ENCODE peak calls at places on chromosomes 5 and 9, in five cellular contexts. E is SK-N-SH, A is transverse colon, Y is GM23338, X is stomach. F is an unnamed sample.

GRCh38 chr5:132479073-132479811 is 11.3 kb downstream of the IRF1 start:
- DNase-seq in E (no peak), A (no peak), Y (no peak), X (no peak), F (no peak)

GRCh38 chr5:131977212-131977604 is 31.7 kb upstream of the MEIKIN start:
- DNase-seq in E (no peak), A (no peak), Y (no peak), X (peak), F (no peak)

GRCh38 chr9:93111001-93111370 is 15.0 kb downstream of the CARD19 start:
- DNase-seq in E (no peak), A (no peak), Y (no peak), X (no peak), F (no peak)

GRCh38 chr5:74201334-74202081 is 439.0 kb downstream of the ENC1 start:
- DNase-seq in E (no peak), A (no peak), Y (no peak), X (peak), F (no peak)

GRCh38 chr5:148972958-148973357 is 89.9 kb downstream of the SH3TC2 start:
- DNase-seq in E (no peak), A (no peak), Y (no peak), X (peak), F (no peak)

GRCh38 chr5:132067941-132068808 is 5.4 kb upstream of the CSF2 start:
- DNase-seq in E (no peak), A (no peak), Y (no peak), X (no peak), F (no peak)

GRCh38 chr5:16427572-16427971 is 38.0 kb downstream of the ZNF622 start:
- DNase-seq in E (no peak), A (no peak), Y (no peak), X (no peak), F (no peak)

GRCh38 chr5:180297587-180298282 is 5.9 kb upstream of the MAPK9 start:
- DNase-seq in E (no peak), A (no peak), Y (no peak), X (no peak), F (no peak)

GRCh38 chr5:12661617-12662370 is 757.5 kb upstream of the CTNND2 start:
- DNase-seq in E (no peak), A (no peak), Y (peak), X (no peak), F (no peak)

GRCh38 chr9:114588671-114589526 is 1.3 kb downstream of the ATP6V1G1 start:
- DNase-seq in E (no peak), A (no peak), Y (peak), X (no peak), F (no peak)

GRCh38 chr5:97231025-97231636 is 48.1 kb upstream of the RIOK2 start:
- DNase-seq in E (peak), A (peak), Y (peak), X (no peak), F (no peak)

GRCh38 chr9:127561491-127562270 is 50.4 kb upstream of the STXBP1 start:
- DNase-seq in E (no peak), A (peak), Y (peak), X (peak), F (no peak)

GRCh38 chr9:127563579-127563978 is 48.5 kb upstream of the STXBP1 start:
- DNase-seq in E (no peak), A (no peak), Y (no peak), X (no peak), F (no peak)

GRCh38 chr9:127565231-127565630 is 46.8 kb upstream of the STXBP1 start:
- DNase-seq in E (no peak), A (no peak), Y (no peak), X (no peak), F (no peak)

GRCh38 chr9:127562271-127562780 is 49.8 kb upstream of the STXBP1 start:
- DNase-seq in E (no peak), A (no peak), Y (no peak), X (no peak), F (no peak)

GRCh38 chr9:127562841-127563523 is 49.1 kb upstream of the STXBP1 start:
- DNase-seq in E (no peak), A (no peak), Y (no peak), X (no peak), F (no peak)
- TF ChIP-seq POLR2AphosphoS5 in E (no peak), A (peak), Y (no peak), X (no peak), F (no peak)

DNA sequence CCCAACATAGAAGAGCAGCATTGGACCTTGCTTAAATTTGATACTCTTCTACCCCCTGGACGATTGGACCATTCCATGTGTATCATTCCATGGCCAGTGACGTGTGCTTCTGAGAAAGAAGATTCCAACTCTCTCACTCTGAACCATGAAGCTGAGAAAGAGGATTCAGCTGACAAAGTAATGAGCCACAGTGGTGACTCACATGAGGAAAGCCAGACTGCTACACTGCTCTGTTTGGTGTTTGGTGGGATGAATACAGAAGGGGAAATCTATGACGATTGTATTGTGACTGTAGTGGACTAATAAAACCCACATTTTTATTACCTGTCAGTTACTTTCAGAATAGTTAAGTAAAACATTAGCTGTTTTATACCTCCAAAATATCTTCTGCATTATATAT is 7.5 kb downstream of the HSPA5 start:
- DNase-seq in E (no peak), A (no peak), Y (no peak), X (no peak), F (no peak)
- TF ChIP-seq POLR2AphosphoS5 in E (peak), A (peak), Y (no peak), X (no peak), F (no peak)

GRCh38 chr9:37037137-37037743 is 3.2 kb upstream of the PAX5 start:
- DNase-seq in E (no peak), A (no peak), Y (peak), X (no peak), F (no peak)
- TF ChIP-seq POLR2AphosphoS5 in E (no peak), A (no peak), Y (no peak), X (no peak), F (no peak)

GRCh38 chr9:133707761-133708122 is 30.4 kb downstream of the SARDH start:
- DNase-seq in E (no peak), A (no peak), Y (no peak), X (no peak), F (no peak)

GRCh38 chr9:133707065-133707760 is 30.9 kb downstream of the SARDH start:
- DNase-seq in E (no peak), A (no peak), Y (no peak), X (no peak), F (no peak)

GRCh38 chr9:133705576-133705975 is 32.6 kb downstream of the SARDH start:
- DNase-seq in E (no peak), A (no peak), Y (no peak), X (no peak), F (no peak)

GRCh38 chr9:133708123-133708769 is 29.9 kb downstream of the SARDH start:
- DNase-seq in E (no peak), A (no peak), Y (no peak), X (no peak), F (no peak)

GRCh38 chr9:133706651-133707050 is 31.5 kb downstream of the SARDH start:
- DNase-seq in E (no peak), A (no peak), Y (no peak), X (no peak), F (no peak)
- TF ChIP-seq POLR2AphosphoS5 in E (no peak), A (no peak), Y (no peak), X (no peak), F (no peak)

GRCh38 chr9:68515304-68516017 is 25.2 kb downstream of the TMEM252 start:
- DNase-seq in E (no peak), A (peak), Y (no peak), X (peak), F (no peak)
- TF ChIP-seq POLR2AphosphoS5 in E (no peak), A (peak), Y (no peak), X (peak), F (no peak)

F was measured in GM12891.